ENCODE peak calls at places on chromosomes 12 and 14, in six cellular contexts. One of them, this sample, is unnamed.

GRCh38 chr12:93612719-93613228 is 40.3 kb downstream of the SOCS2 start:
- DNase-seq in neural progenitor cell: peak
- DNase-seq in AG09309: no peak
- DNase-seq in left ventricle myocardium inferior: no peak
- DNase-seq in heart left ventricle: no peak
- DNase-seq in cardiac muscle cell: no peak
- DNase-seq in this sample: no peak

GRCh38 chr14:47194051-47194450 is 481.4 kb downstream of the MDGA2 start:
- DNase-seq in left ventricle myocardium inferior: no peak
- DNase-seq in cardiac muscle cell: peak
- DNase-seq in AG09309: no peak
- DNase-seq in heart left ventricle: no peak
- DNase-seq in neural progenitor cell: no peak
- DNase-seq in this sample: no peak

GRCh38 chr12:99450231-99450630 is 197.3 kb upstream of the GARIN6 start:
- DNase-seq in neural progenitor cell: no peak
- DNase-seq in left ventricle myocardium inferior: no peak
- DNase-seq in cardiac muscle cell: no peak
- DNase-seq in heart left ventricle: no peak
- DNase-seq in AG09309: peak
- DNase-seq in this sample: no peak

GRCh38 chr12:79883216-79883615 is 51.7 kb downstream of the PPP1R12A start:
- DNase-seq in cardiac muscle cell: peak
- DNase-seq in left ventricle myocardium inferior: no peak
- DNase-seq in AG09309: no peak
- DNase-seq in heart left ventricle: no peak
- DNase-seq in neural progenitor cell: no peak
- DNase-seq in this sample: no peak

GRCh38 chr14:71206123-71206522 is 298.9 kb downstream of the PCNX1 start:
- DNase-seq in heart left ventricle: no peak
- DNase-seq in cardiac muscle cell: no peak
- DNase-seq in left ventricle myocardium inferior: no peak
- DNase-seq in neural progenitor cell: no peak
- DNase-seq in AG09309: no peak
- DNase-seq in this sample: no peak

GRCh38 chr14:97994020-97994531 is 1196.9 kb downstream of the VRK1 start:
- DNase-seq in AG09309: no peak
- DNase-seq in left ventricle myocardium inferior: no peak
- DNase-seq in heart left ventricle: no peak
- DNase-seq in neural progenitor cell: no peak
- DNase-seq in cardiac muscle cell: no peak
- DNase-seq in this sample: no peak

GRCh38 chr14:64598404-64598803 is 48.6 kb downstream of the PPP1R36 start:
- DNase-seq in AG09309: no peak
- DNase-seq in left ventricle myocardium inferior: no peak
- DNase-seq in heart left ventricle: no peak
- DNase-seq in neural progenitor cell: no peak
- DNase-seq in cardiac muscle cell: no peak
- DNase-seq in this sample: no peak

GRCh38 chr14:44396226-44396625 is 110.9 kb downstream of the FSCB start:
- DNase-seq in neural progenitor cell: no peak
- DNase-seq in heart left ventricle: no peak
- DNase-seq in cardiac muscle cell: no peak
- DNase-seq in AG09309: no peak
- DNase-seq in left ventricle myocardium inferior: no peak
- DNase-seq in this sample: no peak

GRCh38 chr14:105490318-105490571 is 801 bp upstream of the TEDC1 start:
- DNase-seq in left ventricle myocardium inferior: peak
- DNase-seq in AG09309: no peak
- DNase-seq in neural progenitor cell: no peak
- DNase-seq in heart left ventricle: peak
- DNase-seq in cardiac muscle cell: no peak
- DNase-seq in this sample: no peak

GRCh38 chr12:109596418-109597244 is 23.0 kb downstream of the MVK start:
- DNase-seq in neural progenitor cell: no peak
- DNase-seq in heart left ventricle: no peak
- DNase-seq in AG09309: no peak
- DNase-seq in left ventricle myocardium inferior: no peak
- DNase-seq in cardiac muscle cell: no peak
- DNase-seq in this sample: no peak

GRCh38 chr14:53011053-53011462 is 60.2 kb upstream of the FERMT2 start:
- DNase-seq in cardiac muscle cell: peak
- DNase-seq in neural progenitor cell: peak
- DNase-seq in left ventricle myocardium inferior: peak
- DNase-seq in heart left ventricle: peak
- DNase-seq in AG09309: peak
- DNase-seq in this sample: peak

GRCh38 chr12:724194-724855 is 28.1 kb upstream of the WNK1 start:
- DNase-seq in AG09309: no peak
- DNase-seq in left ventricle myocardium inferior: no peak
- DNase-seq in neural progenitor cell: no peak
- DNase-seq in heart left ventricle: no peak
- DNase-seq in cardiac muscle cell: peak
- DNase-seq in this sample: no peak

GRCh38 chr12:26512213-26512612 is 316.8 kb downstream of the SSPN start:
- DNase-seq in cardiac muscle cell: no peak
- DNase-seq in heart left ventricle: no peak
- DNase-seq in AG09309: no peak
- DNase-seq in left ventricle myocardium inferior: no peak
- DNase-seq in neural progenitor cell: no peak
- DNase-seq in this sample: no peak

GRCh38 chr12:256225-256624 is 6.4 kb downstream of the SLC6A13 start:
- DNase-seq in left ventricle myocardium inferior: no peak
- DNase-seq in AG09309: no peak
- DNase-seq in cardiac muscle cell: no peak
- DNase-seq in neural progenitor cell: no peak
- DNase-seq in heart left ventricle: no peak
- DNase-seq in this sample: peak

GRCh38 chr12:27219693-27220056 is 24.4 kb upstream of the STK38L start:
- DNase-seq in cardiac muscle cell: no peak
- DNase-seq in heart left ventricle: no peak
- DNase-seq in left ventricle myocardium inferior: no peak
- DNase-seq in AG09309: no peak
- DNase-seq in neural progenitor cell: no peak
- DNase-seq in this sample: no peak

GRCh38 chr12:56803750-56804149 is 40.6 kb downstream of the HSD17B6 start:
- DNase-seq in left ventricle myocardium inferior: peak
- DNase-seq in heart left ventricle: peak
- DNase-seq in neural progenitor cell: no peak
- DNase-seq in cardiac muscle cell: no peak
- DNase-seq in AG09309: no peak
- DNase-seq in this sample: peak

GRCh38 chr12:123271182-123271491 is 519 bp downstream of the CDK2AP1 start:
- DNase-seq in neural progenitor cell: peak
- DNase-seq in heart left ventricle: peak
- DNase-seq in left ventricle myocardium inferior: peak
- DNase-seq in cardiac muscle cell: peak
- DNase-seq in AG09309: no peak
- DNase-seq in this sample: peak

GRCh38 chr12:113462880-113463745 is 8.6 kb downstream of the LHX5 start:
- DNase-seq in neural progenitor cell: peak
- DNase-seq in heart left ventricle: no peak
- DNase-seq in left ventricle myocardium inferior: no peak
- DNase-seq in cardiac muscle cell: no peak
- DNase-seq in AG09309: no peak
- DNase-seq in this sample: no peak

GRCh38 chr12:120132863-120133385 is 16.4 kb upstream of the RAB35 start:
- DNase-seq in cardiac muscle cell: no peak
- DNase-seq in AG09309: no peak
- DNase-seq in heart left ventricle: no peak
- DNase-seq in left ventricle myocardium inferior: no peak
- DNase-seq in neural progenitor cell: no peak
- DNase-seq in this sample: no peak

GRCh38 chr14:101507306-101508150 is 53.8 kb upstream of the DIO3 start:
- DNase-seq in AG09309: no peak
- DNase-seq in cardiac muscle cell: no peak
- DNase-seq in left ventricle myocardium inferior: peak
- DNase-seq in neural progenitor cell: no peak
- DNase-seq in heart left ventricle: peak
- DNase-seq in this sample: no peak

GRCh38 chr14:64478634-64479250 is 13.4 kb downstream of the AKAP5 start:
- DNase-seq in cardiac muscle cell: peak
- DNase-seq in left ventricle myocardium inferior: no peak
- DNase-seq in heart left ventricle: no peak
- DNase-seq in neural progenitor cell: no peak
- DNase-seq in AG09309: no peak
- DNase-seq in this sample: no peak

GRCh38 chr14:79011091-79011919 is 841.1 kb downstream of the NRXN3 start:
- DNase-seq in cardiac muscle cell: peak
- DNase-seq in AG09309: no peak
- DNase-seq in neural progenitor cell: peak
- DNase-seq in left ventricle myocardium inferior: no peak
- DNase-seq in heart left ventricle: no peak
- DNase-seq in this sample: no peak

GRCh38 chr12:24979286-24979685 is 30.4 kb upstream of the BCAT1 start:
- DNase-seq in AG09309: no peak
- DNase-seq in heart left ventricle: peak
- DNase-seq in cardiac muscle cell: no peak
- DNase-seq in left ventricle myocardium inferior: peak
- DNase-seq in neural progenitor cell: no peak
- DNase-seq in this sample: no peak

GRCh38 chr12:13383379-13383778 is 186.9 kb downstream of the EMP1 start:
- DNase-seq in cardiac muscle cell: no peak
- DNase-seq in heart left ventricle: no peak
- DNase-seq in left ventricle myocardium inferior: no peak
- DNase-seq in AG09309: no peak
- DNase-seq in neural progenitor cell: no peak
- DNase-seq in this sample: peak

GRCh38 chr12:13376627-13377373 is 180.3 kb downstream of the EMP1 start:
- DNase-seq in AG09309: no peak
- DNase-seq in left ventricle myocardium inferior: no peak
- DNase-seq in neural progenitor cell: no peak
- DNase-seq in heart left ventricle: no peak
- DNase-seq in cardiac muscle cell: no peak
- DNase-seq in this sample: no peak

GRCh38 chr12:13379531-13379930 is 183.0 kb downstream of the EMP1 start:
- DNase-seq in cardiac muscle cell: no peak
- DNase-seq in neural progenitor cell: peak
- DNase-seq in heart left ventricle: no peak
- DNase-seq in left ventricle myocardium inferior: no peak
- DNase-seq in AG09309: no peak
- DNase-seq in this sample: peak

GRCh38 chr12:13377698-13378097 is 181.2 kb downstream of the EMP1 start:
- DNase-seq in heart left ventricle: no peak
- DNase-seq in neural progenitor cell: no peak
- DNase-seq in AG09309: no peak
- DNase-seq in cardiac muscle cell: no peak
- DNase-seq in left ventricle myocardium inferior: no peak
- DNase-seq in this sample: no peak

GRCh38 chr12:13380297-13380696 is 183.8 kb downstream of the EMP1 start:
- DNase-seq in neural progenitor cell: no peak
- DNase-seq in AG09309: no peak
- DNase-seq in left ventricle myocardium inferior: no peak
- DNase-seq in cardiac muscle cell: no peak
- DNase-seq in heart left ventricle: no peak
- DNase-seq in this sample: no peak
- TF ChIP-seq CTCF in neural progenitor cell: no peak
- TF ChIP-seq CTCF in AG09309: no peak
- TF ChIP-seq CTCF in left ventricle myocardium inferior: no peak
- TF ChIP-seq CTCF in cardiac muscle cell: no peak
- TF ChIP-seq CTCF in heart left ventricle: no peak
- TF ChIP-seq CTCF in this sample: no peak

GRCh38 chr12:32896438-32897275 is at the start of gene PKP2:
- DNase-seq in left ventricle myocardium inferior: peak
- DNase-seq in neural progenitor cell: peak
- DNase-seq in AG09309: no peak
- DNase-seq in heart left ventricle: peak
- DNase-seq in cardiac muscle cell: peak
- DNase-seq in this sample: peak

GRCh38 chr12:32897276-32897615 is 669 bp upstream of the PKP2 start:
- DNase-seq in neural progenitor cell: no peak
- DNase-seq in left ventricle myocardium inferior: no peak
- DNase-seq in cardiac muscle cell: peak
- DNase-seq in heart left ventricle: no peak
- DNase-seq in AG09309: no peak
- DNase-seq in this sample: no peak

GRCh38 chr12:32897688-32898573 is 1.4 kb upstream of the PKP2 start:
- DNase-seq in cardiac muscle cell: no peak
- DNase-seq in left ventricle myocardium inferior: no peak
- DNase-seq in neural progenitor cell: no peak
- DNase-seq in AG09309: no peak
- DNase-seq in heart left ventricle: no peak
- DNase-seq in this sample: no peak

GRCh38 chr12:32894566-32894965 is 2.0 kb downstream of the PKP2 start:
- DNase-seq in cardiac muscle cell: no peak
- DNase-seq in heart left ventricle: no peak
- DNase-seq in AG09309: no peak
- DNase-seq in left ventricle myocardium inferior: no peak
- DNase-seq in neural progenitor cell: no peak
- DNase-seq in this sample: no peak

DNA sequence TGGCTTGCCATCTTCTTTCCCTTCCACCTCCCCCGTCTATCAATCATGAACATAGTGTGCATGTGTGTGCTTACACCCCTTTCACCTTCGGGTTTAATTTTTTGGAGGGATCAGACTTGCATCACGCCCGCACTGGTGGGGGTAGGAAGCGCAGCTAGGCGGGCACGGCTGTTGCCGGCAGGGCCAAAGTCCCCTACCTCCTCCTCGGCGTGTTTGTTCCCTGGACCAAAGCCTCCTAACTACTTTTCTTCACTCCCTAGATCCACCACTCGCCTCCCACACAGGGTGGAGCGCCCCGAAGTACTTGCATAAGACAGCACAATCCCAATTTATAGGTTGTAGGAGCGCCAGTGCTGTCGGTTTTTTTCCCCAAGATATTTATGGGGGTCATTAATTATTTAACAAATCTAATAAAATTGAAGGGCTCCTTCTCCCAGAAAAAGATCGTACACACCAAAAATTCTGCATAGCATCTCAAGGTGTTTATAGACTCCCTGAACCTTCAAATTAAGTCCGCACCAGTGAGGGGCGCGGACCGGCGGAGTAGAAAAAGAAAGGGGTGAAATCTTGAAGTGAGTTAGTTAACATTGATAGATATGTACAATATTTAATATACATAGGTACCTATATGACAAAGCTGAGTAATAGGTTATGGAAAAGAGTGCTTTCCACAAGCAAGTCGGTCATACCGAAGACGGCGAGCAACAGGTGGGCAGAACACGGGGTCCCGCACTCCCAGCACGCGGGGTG is 714 bp downstream of the PKP2 start:
- DNase-seq in AG09309: no peak
- DNase-seq in left ventricle myocardium inferior: peak
- DNase-seq in neural progenitor cell: peak
- DNase-seq in cardiac muscle cell: peak
- DNase-seq in heart left ventricle: peak
- DNase-seq in this sample: no peak
- TF ChIP-seq CTCF in AG09309: no peak
- TF ChIP-seq CTCF in left ventricle myocardium inferior: peak
- TF ChIP-seq CTCF in neural progenitor cell: peak
- TF ChIP-seq CTCF in cardiac muscle cell: no peak
- TF ChIP-seq CTCF in heart left ventricle: no peak
- TF ChIP-seq CTCF in this sample: no peak

GRCh38 chr12:40224439-40225291 is at the start of gene LRRK2:
- DNase-seq in left ventricle myocardium inferior: peak
- DNase-seq in neural progenitor cell: peak
- DNase-seq in cardiac muscle cell: peak
- DNase-seq in heart left ventricle: peak
- DNase-seq in AG09309: peak
- DNase-seq in this sample: peak
- TF ChIP-seq CTCF in left ventricle myocardium inferior: peak
- TF ChIP-seq CTCF in neural progenitor cell: no peak
- TF ChIP-seq CTCF in cardiac muscle cell: peak
- TF ChIP-seq CTCF in heart left ventricle: no peak
- TF ChIP-seq CTCF in AG09309: no peak
- TF ChIP-seq CTCF in this sample: no peak

GRCh38 chr12:86154620-86155019 is 101.6 kb downstream of the MGAT4C start:
- DNase-seq in cardiac muscle cell: no peak
- DNase-seq in left ventricle myocardium inferior: no peak
- DNase-seq in neural progenitor cell: no peak
- DNase-seq in heart left ventricle: no peak
- DNase-seq in AG09309: no peak
- DNase-seq in this sample: no peak
- TF ChIP-seq CTCF in cardiac muscle cell: no peak
- TF ChIP-seq CTCF in left ventricle myocardium inferior: no peak
- TF ChIP-seq CTCF in neural progenitor cell: no peak
- TF ChIP-seq CTCF in heart left ventricle: no peak
- TF ChIP-seq CTCF in AG09309: no peak
- TF ChIP-seq CTCF in this sample: no peak